ENCODE peak calls at places on chromosomes 6 and 20, in four cellular contexts. E, B, C and U are unnamed samples.

GRCh38 chr6:143878272-143878760 is 14.0 kb downstream of the ZC2HC1B start:
- DNase-seq in E (no peak), B (no peak), C (no peak), U (no peak)

GRCh38 chr6:5181494-5182287 is 79.1 kb downstream of the LYRM4 start:
- DNase-seq in C (no peak), B (no peak), E (no peak), U (no peak)

GRCh38 chr6:169106176-169106575 is 147.5 kb downstream of the THBS2 start:
- DNase-seq in E (no peak), C (no peak), B (no peak), U (no peak)

GRCh38 chr6:16496210-16496609 is 257.8 kb downstream of the GMPR start:
- DNase-seq in C (no peak), E (no peak), B (no peak), U (no peak)

GRCh38 chr20:13671500-13672288 is 33.0 kb upstream of the TASP1 start:
- DNase-seq in C (no peak), B (no peak), E (no peak), U (no peak)

GRCh38 chr6:170034294-170034693 is 256.6 kb downstream of the DLL1 start:
- DNase-seq in C (no peak), E (no peak), B (no peak), U (no peak)

GRCh38 chr20:25000268-25000801 is 7.8 kb upstream of the APMAP start:
- DNase-seq in C (no peak), E (no peak), B (no peak), U (no peak)

GRCh38 chr6:107019047-107019446 is 9.0 kb upstream of the MTRES1 start:
- DNase-seq in B (no peak), E (no peak), C (no peak), U (no peak)

GRCh38 chr6:79215233-79215824 is 19.2 kb downstream of the HMGN3 start:
- DNase-seq in E (peak), B (no peak), C (no peak), U (no peak)

GRCh38 chr20:35954907-35955251 is 577 bp upstream of the SCAND1 start:
- DNase-seq in C (peak), B (no peak), E (no peak), U (no peak)

GRCh38 chr6:26067367-26067766 is 19.9 kb upstream of the HFE start:
- DNase-seq in C (no peak), B (no peak), E (no peak), U (no peak)

GRCh38 chr20:11891081-11891826 is 26.4 kb upstream of the BTBD3 start:
- DNase-seq in E (peak), B (peak), C (no peak), U (no peak)

GRCh38 chr6:132730560-132730959 is 16.7 kb upstream of the VNN1 start:
- DNase-seq in B (no peak), E (no peak), C (no peak), U (no peak)

GRCh38 chr6:34964564-34964963 is 75.5 kb downstream of the ANKS1A start:
- DNase-seq in C (no peak), E (no peak), B (no peak), U (no peak)

GRCh38 chr6:156185113-156185512 is 592.1 kb upstream of the ARID1B start:
- DNase-seq in E (no peak), C (no peak), B (no peak), U (no peak)

GRCh38 chr6:153965996-153966395 is 73.0 kb upstream of the OPRM1 start:
- DNase-seq in E (no peak), C (no peak), B (no peak), U (no peak)

GRCh38 chr6:147000545-147001488 is 203.4 kb upstream of the STXBP5 start:
- DNase-seq in C (no peak), E (no peak), B (no peak), U (no peak)

GRCh38 chr6:81995548-81996289 is 243.2 kb upstream of the TENT5A start:
- DNase-seq in E (no peak), B (no peak), C (no peak), U (no peak)

GRCh38 chr6:79506251-79506650 is 31.0 kb downstream of the LCA5 start:
- DNase-seq in C (no peak), E (no peak), B (no peak), U (no peak)